ENCODE peak calls at places on chromosomes 6 and 20, in ten cellular contexts. One of them, this sample, is unnamed.

GRCh38 chr20:50338479-50339195 is 148.0 kb downstream of the CEBPB start:
- DNase-seq in uterus: no peak
- DNase-seq in K562: peak
- DNase-seq in IMR-90: peak
- DNase-seq in OCI-LY7: no peak
- DNase-seq in breast epithelium: no peak
- DNase-seq in ascending aorta: no peak
- DNase-seq in RWPE2: peak
- DNase-seq in kidney epithelial cell: no peak
- DNase-seq in cardiac fibroblast: peak
- DNase-seq in this sample: no peak

GRCh38 chr20:38272398-38272797 is 11.9 kb upstream of the KIAA1755 start:
- DNase-seq in uterus: no peak
- DNase-seq in K562: no peak
- DNase-seq in IMR-90: peak
- DNase-seq in OCI-LY7: no peak
- DNase-seq in breast epithelium: no peak
- DNase-seq in ascending aorta: peak
- DNase-seq in RWPE2: peak
- DNase-seq in kidney epithelial cell: no peak
- DNase-seq in cardiac fibroblast: peak
- DNase-seq in this sample: no peak

GRCh38 chr6:111842891-111843290 is 30.4 kb downstream of the FYN start:
- DNase-seq in uterus: no peak
- DNase-seq in K562: no peak
- DNase-seq in IMR-90: peak
- DNase-seq in OCI-LY7: no peak
- DNase-seq in breast epithelium: no peak
- DNase-seq in ascending aorta: no peak
- DNase-seq in RWPE2: no peak
- DNase-seq in kidney epithelial cell: no peak
- DNase-seq in cardiac fibroblast: no peak
- DNase-seq in this sample: no peak

GRCh38 chr6:136761227-136761922 is 30.9 kb downstream of the MAP3K5 start:
- DNase-seq in uterus: peak
- DNase-seq in K562: no peak
- DNase-seq in IMR-90: peak
- DNase-seq in OCI-LY7: peak
- DNase-seq in breast epithelium: peak
- DNase-seq in ascending aorta: no peak
- DNase-seq in RWPE2: no peak
- DNase-seq in kidney epithelial cell: no peak
- DNase-seq in cardiac fibroblast: peak
- DNase-seq in this sample: no peak

GRCh38 chr20:37282558-37282957 is 6.9 kb upstream of the MANBAL start:
- DNase-seq in uterus: peak
- DNase-seq in K562: no peak
- DNase-seq in IMR-90: peak
- DNase-seq in OCI-LY7: no peak
- DNase-seq in breast epithelium: no peak
- DNase-seq in ascending aorta: no peak
- DNase-seq in RWPE2: no peak
- DNase-seq in kidney epithelial cell: peak
- DNase-seq in cardiac fibroblast: peak
- DNase-seq in this sample: no peak

GRCh38 chr20:14622796-14623195 is 285.4 kb upstream of the FLRT3 start:
- DNase-seq in uterus: no peak
- DNase-seq in K562: no peak
- DNase-seq in IMR-90: peak
- DNase-seq in OCI-LY7: no peak
- DNase-seq in breast epithelium: no peak
- DNase-seq in ascending aorta: no peak
- DNase-seq in RWPE2: peak
- DNase-seq in kidney epithelial cell: peak
- DNase-seq in cardiac fibroblast: peak
- DNase-seq in this sample: no peak

GRCh38 chr6:141483561-141484061 is 649.1 kb upstream of the GJE1 start:
- DNase-seq in uterus: no peak
- DNase-seq in K562: no peak
- DNase-seq in IMR-90: peak
- DNase-seq in OCI-LY7: peak
- DNase-seq in breast epithelium: no peak
- DNase-seq in ascending aorta: peak
- DNase-seq in RWPE2: no peak
- DNase-seq in kidney epithelial cell: peak
- DNase-seq in cardiac fibroblast: peak
- DNase-seq in this sample: no peak

GRCh38 chr6:56091159-56091869 is 156.1 kb downstream of the COL21A1 start:
- DNase-seq in uterus: no peak
- DNase-seq in K562: no peak
- DNase-seq in IMR-90: peak
- DNase-seq in OCI-LY7: no peak
- DNase-seq in breast epithelium: no peak
- DNase-seq in ascending aorta: no peak
- DNase-seq in RWPE2: no peak
- DNase-seq in kidney epithelial cell: peak
- DNase-seq in cardiac fibroblast: peak
- DNase-seq in this sample: peak

GRCh38 chr6:138999949-139000725 is 12.1 kb upstream of the REPS1 start:
- DNase-seq in uterus: no peak
- DNase-seq in K562: no peak
- DNase-seq in IMR-90: no peak
- DNase-seq in OCI-LY7: no peak
- DNase-seq in breast epithelium: no peak
- DNase-seq in ascending aorta: no peak
- DNase-seq in RWPE2: no peak
- DNase-seq in kidney epithelial cell: no peak
- DNase-seq in cardiac fibroblast: no peak
- DNase-seq in this sample: no peak

GRCh38 chr6:35804996-35805736 is at the start of gene LHFPL5:
- DNase-seq in uterus: no peak
- DNase-seq in K562: peak
- DNase-seq in IMR-90: no peak
- DNase-seq in OCI-LY7: peak
- DNase-seq in breast epithelium: no peak
- DNase-seq in ascending aorta: no peak
- DNase-seq in RWPE2: no peak
- DNase-seq in kidney epithelial cell: no peak
- DNase-seq in cardiac fibroblast: peak
- DNase-seq in this sample: no peak

GRCh38 chr6:147126618-147127022 is 77.6 kb upstream of the STXBP5 start:
- DNase-seq in uterus: no peak
- DNase-seq in K562: no peak
- DNase-seq in IMR-90: no peak
- DNase-seq in OCI-LY7: no peak
- DNase-seq in breast epithelium: no peak
- DNase-seq in ascending aorta: no peak
- DNase-seq in RWPE2: no peak
- DNase-seq in kidney epithelial cell: no peak
- DNase-seq in cardiac fibroblast: peak
- DNase-seq in this sample: no peak

GRCh38 chr20:38932457-38933120 is 6.4 kb downstream of the FAM83D start:
- DNase-seq in uterus: no peak
- DNase-seq in K562: no peak
- DNase-seq in IMR-90: peak
- DNase-seq in OCI-LY7: no peak
- DNase-seq in breast epithelium: no peak
- DNase-seq in ascending aorta: no peak
- DNase-seq in RWPE2: no peak
- DNase-seq in kidney epithelial cell: no peak
- DNase-seq in cardiac fibroblast: peak
- DNase-seq in this sample: no peak

GRCh38 chr6:111589366-111589765 is 16.3 kb downstream of the TRAF3IP2 start:
- DNase-seq in uterus: peak
- DNase-seq in K562: no peak
- DNase-seq in IMR-90: peak
- DNase-seq in OCI-LY7: no peak
- DNase-seq in breast epithelium: no peak
- DNase-seq in ascending aorta: peak
- DNase-seq in RWPE2: peak
- DNase-seq in kidney epithelial cell: peak
- DNase-seq in cardiac fibroblast: peak
- DNase-seq in this sample: peak

GRCh38 chr6:92263864-92264263 is 1155.5 kb downstream of the EPHA7 start:
- DNase-seq in uterus: no peak
- DNase-seq in K562: no peak
- DNase-seq in IMR-90: no peak
- DNase-seq in OCI-LY7: no peak
- DNase-seq in breast epithelium: no peak
- DNase-seq in ascending aorta: no peak
- DNase-seq in RWPE2: no peak
- DNase-seq in kidney epithelial cell: no peak
- DNase-seq in cardiac fibroblast: no peak
- DNase-seq in this sample: no peak

GRCh38 chr20:57860576-57860975 is 150.8 kb upstream of the PMEPA1 start:
- DNase-seq in uterus: no peak
- DNase-seq in K562: no peak
- DNase-seq in IMR-90: no peak
- DNase-seq in OCI-LY7: no peak
- DNase-seq in breast epithelium: no peak
- DNase-seq in ascending aorta: no peak
- DNase-seq in RWPE2: no peak
- DNase-seq in kidney epithelial cell: no peak
- DNase-seq in cardiac fibroblast: no peak
- DNase-seq in this sample: no peak

GRCh38 chr6:136174510-136174909 is 75.6 kb downstream of the MTFR2 start:
- DNase-seq in uterus: no peak
- DNase-seq in K562: no peak
- DNase-seq in IMR-90: no peak
- DNase-seq in OCI-LY7: no peak
- DNase-seq in breast epithelium: no peak
- DNase-seq in ascending aorta: no peak
- DNase-seq in RWPE2: no peak
- DNase-seq in kidney epithelial cell: no peak
- DNase-seq in cardiac fibroblast: peak
- DNase-seq in this sample: no peak

GRCh38 chr6:11810039-11810541 is 31.5 kb upstream of the ADTRP start:
- DNase-seq in uterus: peak
- DNase-seq in K562: peak
- DNase-seq in IMR-90: peak
- DNase-seq in OCI-LY7: no peak
- DNase-seq in breast epithelium: no peak
- DNase-seq in ascending aorta: peak
- DNase-seq in RWPE2: peak
- DNase-seq in kidney epithelial cell: peak
- DNase-seq in cardiac fibroblast: peak
- DNase-seq in this sample: peak

GRCh38 chr20:23366384-23366783 is 4.4 kb downstream of the GZF1 start:
- DNase-seq in uterus: no peak
- DNase-seq in K562: no peak
- DNase-seq in IMR-90: no peak
- DNase-seq in OCI-LY7: peak
- DNase-seq in breast epithelium: no peak
- DNase-seq in ascending aorta: no peak
- DNase-seq in RWPE2: no peak
- DNase-seq in kidney epithelial cell: no peak
- DNase-seq in cardiac fibroblast: no peak
- DNase-seq in this sample: no peak
- H3K4me3 ChIP-seq in uterus: no peak
- H3K4me3 ChIP-seq in K562: no peak
- H3K4me3 ChIP-seq in IMR-90: no peak
- H3K4me3 ChIP-seq in OCI-LY7: no peak
- H3K4me3 ChIP-seq in breast epithelium: no peak
- H3K4me3 ChIP-seq in ascending aorta: no peak
- H3K4me3 ChIP-seq in RWPE2: no peak
- H3K4me3 ChIP-seq in kidney epithelial cell: no peak
- H3K4me3 ChIP-seq in cardiac fibroblast: no peak
- H3K4me3 ChIP-seq in this sample: peak

DNA sequence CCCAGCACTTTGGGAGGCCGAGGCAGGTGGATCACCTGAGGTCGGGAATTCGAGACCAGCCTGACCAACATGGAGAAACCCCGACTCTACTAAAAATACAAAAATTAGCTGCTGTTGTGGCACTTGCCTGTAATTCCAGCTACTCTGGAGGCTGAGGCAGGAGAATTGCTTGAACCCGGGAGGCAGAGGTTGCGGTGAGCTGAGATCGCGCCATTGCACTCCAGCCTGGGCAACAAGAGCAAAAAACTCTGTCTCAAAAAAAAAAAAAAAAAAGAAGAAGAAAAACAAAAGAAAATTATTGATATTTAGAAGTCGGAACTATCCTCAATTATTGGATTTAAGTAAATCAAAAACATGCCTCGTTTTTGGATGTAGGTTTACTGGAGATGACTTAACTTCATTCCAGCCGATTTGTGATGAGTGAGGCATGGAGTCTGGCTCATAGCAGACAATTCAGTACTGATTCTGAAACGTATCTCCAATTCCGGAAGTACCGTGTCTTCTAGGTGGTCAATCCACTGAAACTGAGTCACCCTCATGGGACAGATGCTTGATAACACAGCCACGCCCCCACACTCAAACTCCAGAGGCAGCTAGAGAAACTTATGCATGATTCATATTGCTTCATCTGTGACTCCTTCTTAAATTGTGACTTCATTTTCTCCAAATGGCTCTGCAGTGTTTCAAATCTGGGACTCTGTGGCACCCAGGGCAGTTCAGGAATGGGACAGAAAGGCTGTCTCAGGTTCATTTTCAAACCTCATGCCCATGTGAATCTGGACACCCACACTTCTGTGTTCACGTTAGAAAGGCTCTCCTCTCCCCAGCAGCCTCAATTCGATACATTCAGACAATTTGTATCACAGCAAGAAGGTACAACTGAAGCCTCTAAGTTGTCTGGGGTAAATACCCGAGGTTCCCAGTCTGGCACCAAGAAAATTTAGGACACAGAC is 110.4 kb upstream of the ARMC2 start:
- DNase-seq in uterus: peak
- DNase-seq in K562: peak
- DNase-seq in IMR-90: peak
- DNase-seq in OCI-LY7: no peak
- DNase-seq in breast epithelium: no peak
- DNase-seq in ascending aorta: peak
- DNase-seq in RWPE2: peak
- DNase-seq in kidney epithelial cell: peak
- DNase-seq in cardiac fibroblast: peak
- DNase-seq in this sample: peak
- H3K4me3 ChIP-seq in uterus: no peak
- H3K4me3 ChIP-seq in K562: no peak
- H3K4me3 ChIP-seq in IMR-90: no peak
- H3K4me3 ChIP-seq in OCI-LY7: no peak
- H3K4me3 ChIP-seq in breast epithelium: no peak
- H3K4me3 ChIP-seq in ascending aorta: no peak
- H3K4me3 ChIP-seq in RWPE2: no peak
- H3K4me3 ChIP-seq in kidney epithelial cell: no peak
- H3K4me3 ChIP-seq in cardiac fibroblast: no peak
- H3K4me3 ChIP-seq in this sample: no peak

GRCh38 chr6:51203504-51203903 is 384.8 kb downstream of the TFAP2B start:
- DNase-seq in uterus: no peak
- DNase-seq in K562: no peak
- DNase-seq in IMR-90: no peak
- DNase-seq in OCI-LY7: no peak
- DNase-seq in breast epithelium: no peak
- DNase-seq in ascending aorta: no peak
- DNase-seq in RWPE2: no peak
- DNase-seq in kidney epithelial cell: no peak
- DNase-seq in cardiac fibroblast: no peak
- DNase-seq in this sample: no peak
- H3K4me3 ChIP-seq in uterus: no peak
- H3K4me3 ChIP-seq in K562: no peak
- H3K4me3 ChIP-seq in IMR-90: no peak
- H3K4me3 ChIP-seq in OCI-LY7: no peak
- H3K4me3 ChIP-seq in breast epithelium: no peak
- H3K4me3 ChIP-seq in ascending aorta: no peak
- H3K4me3 ChIP-seq in RWPE2: no peak
- H3K4me3 ChIP-seq in kidney epithelial cell: no peak
- H3K4me3 ChIP-seq in cardiac fibroblast: no peak
- H3K4me3 ChIP-seq in this sample: no peak

GRCh38 chr6:5506575-5506974 is 245.3 kb downstream of the FARS2 start:
- DNase-seq in uterus: no peak
- DNase-seq in K562: no peak
- DNase-seq in IMR-90: no peak
- DNase-seq in OCI-LY7: peak
- DNase-seq in breast epithelium: no peak
- DNase-seq in ascending aorta: no peak
- DNase-seq in RWPE2: no peak
- DNase-seq in kidney epithelial cell: no peak
- DNase-seq in cardiac fibroblast: no peak
- DNase-seq in this sample: no peak
- H3K4me3 ChIP-seq in uterus: no peak
- H3K4me3 ChIP-seq in K562: no peak
- H3K4me3 ChIP-seq in IMR-90: no peak
- H3K4me3 ChIP-seq in OCI-LY7: no peak
- H3K4me3 ChIP-seq in breast epithelium: no peak
- H3K4me3 ChIP-seq in ascending aorta: no peak
- H3K4me3 ChIP-seq in RWPE2: no peak
- H3K4me3 ChIP-seq in kidney epithelial cell: no peak
- H3K4me3 ChIP-seq in cardiac fibroblast: no peak
- H3K4me3 ChIP-seq in this sample: no peak